ENCODE peak calls at places on chromosomes 4 and X, in four cellular contexts. R is NCI-H1092; V is iPS-NIHi11; U is activated CD4-positive, alpha-beta T cell treated with anti-CD3 and anti-CD28 coated beads for 24 hours. B is an unnamed sample.

GRCh38 chr4:82754546-82755165 is 43.9 kb downstream of the SCD5 start:
- DNase-seq in U (no peak), V (no peak), R (no peak), B (no peak)

GRCh38 chr4:186726440-186727148 is 2.9 kb upstream of the FAT1 start:
- DNase-seq in R (peak; percentile 30), U (no peak), V (peak; percentile 88), B (no peak)

GRCh38 chr4:8920969-8921368 is 49.3 kb upstream of the HMX1 start:
- DNase-seq in V (no peak), U (no peak), R (no peak), B (no peak)

GRCh38 chr4:1345905-1346780 is 865 bp upstream of the UVSSA start:
- DNase-seq in U (peak; percentile 25), R (no peak), V (peak; percentile 73), B (peak; percentile 67)

GRCh38 chr4:82733636-82734035 is 65.0 kb downstream of the SCD5 start:
- DNase-seq in U (no peak), V (no peak), R (no peak), B (no peak)

GRCh38 chrX:56994375-56995270 is 718 bp downstream of the SPIN3 start:
- DNase-seq in V (no peak), U (no peak), R (no peak), B (no peak)

GRCh38 chr4:71140563-71140962 is 147.1 kb downstream of the DCK start:
- DNase-seq in V (no peak), U (no peak), R (no peak), B (no peak)

GRCh38 chr4:184401397-184402171 is 72.8 kb downstream of the IRF2 start:
- DNase-seq in U (no peak), R (peak; percentile 4), V (peak; percentile 70), B (no peak)

GRCh38 chr4:165175879-165176278 is 31.5 kb upstream of the KLHL2 start:
- DNase-seq in R (no peak), U (no peak), V (no peak), B (no peak)

GRCh38 chrX:150223176-150224015 is 139.7 kb upstream of the MAMLD1 start:
- DNase-seq in U (no peak), R (no peak), V (no peak), B (no peak)

GRCh38 chr4:67871867-67872266 is 11.9 kb downstream of the TMPRSS11D start:
- DNase-seq in U (no peak), R (peak; percentile 1), V (peak; percentile 37), B (peak; percentile 59)

GRCh38 chr4:154126276-154126675 is 337.4 kb upstream of the SFRP2 start:
- DNase-seq in V (no peak), U (no peak), R (no peak), B (no peak)

GRCh38 chr4:105989411-105990242 is 94.4 kb downstream of the NPNT start:
- DNase-seq in U (no peak), V (no peak), R (no peak), B (no peak)

GRCh38 chr4:87975466-87975865 is at the start of gene SPP1:
- DNase-seq in V (peak; percentile 57), R (no peak), U (peak; percentile 3), B (peak; percentile 64)

GRCh38 chr4:40000711-40001110 is 23.0 kb upstream of the PDS5A start:
- DNase-seq in R (no peak), U (no peak), V (no peak), B (no peak)

GRCh38 chrX:88991583-88992132 is 244.6 kb downstream of the CPXCR1 start:
- DNase-seq in U (no peak), R (no peak), V (peak; percentile 5), B (no peak)

GRCh38 chrX:155068165-155068564 is 2.8 kb downstream of the CMC4 start:
- DNase-seq in R (no peak), V (no peak), U (no peak), B (no peak)

GRCh38 chrX:134718329-134719317 is 60.4 kb upstream of the PLAC1 start:
- DNase-seq in R (no peak), U (peak; percentile 3), V (peak; percentile 16), B (peak; percentile 7)

GRCh38 chr4:140098481-140099132 is 55.4 kb downstream of the MAML3 start:
- DNase-seq in R (no peak), U (no peak), V (no peak), B (no peak)

GRCh38 chr4:3871181-3871852 is 105.1 kb downstream of the ADRA2C start:
- DNase-seq in U (no peak), R (peak; percentile 28), V (peak; percentile 87), B (no peak)

GRCh38 chr4:136342666-136343065 is 1189.6 kb downstream of the PCDH18 start:
- DNase-seq in V (no peak), U (no peak), R (no peak), B (no peak)

GRCh38 chrX:10074241-10074941 is 82.4 kb upstream of the CLCN4 start:
- DNase-seq in R (no peak), V (no peak), U (no peak), B (no peak)

GRCh38 chr4:83112678-83113428 is 1.7 kb downstream of the PLAC8 start:
- DNase-seq in U (peak; percentile 20), V (no peak), R (no peak), B (peak; percentile 83)

GRCh38 chr4:139735381-139736256 is 70.0 kb downstream of the MGST2 start:
- DNase-seq in U (no peak), R (peak; percentile 10), V (peak; percentile 72), B (no peak)

GRCh38 chr4:102501176-102501634 is at the start of gene NFKB1:
- DNase-seq in R (peak; percentile 46), U (peak; percentile 60), V (no peak), B (peak; percentile 79)

GRCh38 chr4:151226004-151226932 is 50.7 kb upstream of the PRSS48 start:
- DNase-seq in V (no peak), R (no peak), U (no peak), B (no peak)

GRCh38 chr4:141130947-141131545 is 2.2 kb downstream of the RNF150 start:
- DNase-seq in R (no peak), U (no peak), V (no peak), B (no peak)

B was measured in NAMALWA.